ENCODE peak calls at places on chromosome 21, in four cellular contexts. T, C, Z and B are unnamed samples.

GRCh38 chr21:31630062-31630711 is 29.3 kb upstream of the SOD1 start:
- DNase-seq in T (no peak), C (peak), Z (no peak), B (no peak)

GRCh38 chr21:46153259-46154154 is 1.9 kb downstream of the FTCD start:
- DNase-seq in T (no peak), C (peak), Z (peak), B (peak)

GRCh38 chr21:45203983-45204382 is 83.7 kb downstream of the POFUT2 start:
- DNase-seq in T (no peak), C (no peak), Z (no peak), B (no peak)

GRCh38 chr21:30243691-30244090 is 27.8 kb upstream of the CLDN8 start:
- DNase-seq in T (no peak), C (no peak), Z (no peak), B (no peak)

GRCh38 chr21:32710069-32710784 is 17.6 kb downstream of the SYNJ1 start:
- DNase-seq in T (no peak), C (no peak), Z (no peak), B (no peak)

GRCh38 chr21:37670883-37671282 is 245.4 kb downstream of the KCNJ6 start:
- DNase-seq in T (no peak), C (no peak), Z (no peak), B (no peak)

GRCh38 chr21:33640697-33641338 is 723 bp downstream of the CRYZL1 start:
- DNase-seq in T (no peak), C (no peak), Z (peak), B (peak)

GRCh38 chr21:44984428-44984791 is 44.6 kb downstream of the SLX9 start:
- DNase-seq in T (no peak), C (no peak), Z (no peak), B (no peak)

GRCh38 chr21:38363684-38364083 is 106.9 kb downstream of the KCNJ15 start:
- DNase-seq in T (no peak), C (no peak), Z (no peak), B (no peak)